ENCODE peak calls at places on chromosomes 4 and X, in six cellular contexts. S is M059J; K is caudate nucleus; P is activated CD4-positive, alpha-beta T cell treated with anti-CD3 and anti-CD28 coated beads, Interleukin-2, amount 50 U/mL, for 24 hours; O is nucleus accumbens; D is spleen. G is an unnamed sample.

GRCh38 chrX:6738518-6739470 is 203.9 kb upstream of the VCX3A start:
- DNase-seq in S (no peak), K (no peak), P (no peak), O (no peak), D (no peak), G (no peak)

GRCh38 chr4:123739806-123740205 is 343.2 kb downstream of the SPRY1 start:
- DNase-seq in S (no peak), K (no peak), P (no peak), O (no peak), D (no peak), G (no peak)

GRCh38 chrX:928606-929005 is 283.8 kb downstream of the CRLF2 start:
- DNase-seq in S (no peak), K (no peak), P (no peak), O (no peak), D (peak), G (no peak)

GRCh38 chr4:21790437-21791029 is 158.0 kb downstream of the KCNIP4 start:
- DNase-seq in S (peak), K (peak), P (no peak), O (no peak), D (no peak), G (no peak)

GRCh38 chr4:76704133-76704881 is 193.6 kb downstream of the SOWAHB start:
- DNase-seq in S (peak), K (no peak), P (no peak), O (no peak), D (no peak), G (no peak)

GRCh38 chr4:52868138-52868537 is 6.0 kb downstream of the RASL11B start:
- DNase-seq in S (no peak), K (peak), P (no peak), O (no peak), D (no peak), G (no peak)

GRCh38 chrX:13090261-13091110 is 46.1 kb upstream of the FAM9C start:
- DNase-seq in S (no peak), K (no peak), P (no peak), O (no peak), D (no peak), G (no peak)

GRCh38 chr4:22427676-22428075 is 88.2 kb downstream of the ADGRA3 start:
- DNase-seq in S (no peak), K (no peak), P (no peak), O (no peak), D (no peak), G (no peak)

GRCh38 chr4:149549911-149550310 is 265.7 kb downstream of the IQCM start:
- DNase-seq in S (peak), K (no peak), P (no peak), O (no peak), D (no peak), G (no peak)

GRCh38 chr4:153005914-153006381 is 69.8 kb downstream of the FHDC1 start:
- DNase-seq in S (no peak), K (no peak), P (no peak), O (no peak), D (peak), G (no peak)

GRCh38 chrX:54920610-54921426 is at the start of gene TRO:
- DNase-seq in S (peak), K (no peak), P (no peak), O (no peak), D (no peak), G (peak)

GRCh38 chr4:138138774-138139173 is 103.4 kb downstream of the SLC7A11 start:
- DNase-seq in S (no peak), K (no peak), P (no peak), O (no peak), D (no peak), G (peak)

GRCh38 chrX:2484232-2484631 is 16.5 kb downstream of the DHRSX start:
- DNase-seq in S (no peak), K (no peak), P (no peak), O (no peak), D (peak), G (no peak)

GRCh38 chr4:123526511-123526910 is 129.9 kb downstream of the SPRY1 start:
- DNase-seq in S (no peak), K (no peak), P (no peak), O (no peak), D (no peak), G (no peak)

GRCh38 chrX:153651540-153652079 is 4.6 kb downstream of the DUSP9 start:
- DNase-seq in S (peak), K (no peak), P (no peak), O (no peak), D (peak), G (no peak)

GRCh38 chr4:77159798-77160197 is 2.8 kb downstream of the CCNG2 start:
- DNase-seq in S (no peak), K (no peak), P (no peak), O (no peak), D (no peak), G (no peak)

GRCh38 chr4:3045500-3045850 is 28.9 kb downstream of the HTT-AS start:
- DNase-seq in S (peak), K (no peak), P (no peak), O (no peak), D (peak), G (no peak)

GRCh38 chr4:92234393-92235176 is 69.2 kb upstream of the GRID2 start:
- DNase-seq in S (peak), K (no peak), P (no peak), O (no peak), D (no peak), G (no peak)